ENCODE peak calls at places on chromosomes 6 and 20, in six cellular contexts. G, P, E, D, L and Q are unnamed samples. For H3K27me3, the result is how much of the 10 kb centered on the place peaks cover.

GRCh38 chr20:23022849-23023248 is 12.3 kb upstream of the SSTR4 start:
- DNase-seq in G (no peak), P (no peak), E (no peak), D (no peak), L (no peak), Q (no peak)

GRCh38 chr6:80622641-80623040 is 516.2 kb downstream of the BCKDHB start:
- DNase-seq in G (no peak), P (no peak), E (no peak), D (no peak), L (no peak), Q (peak)

GRCh38 chr20:53559816-53560215 is 33.8 kb downstream of the ZNF217 start:
- DNase-seq in G (peak), P (no peak), E (no peak), D (no peak), L (no peak), Q (no peak)

GRCh38 chr20:9978395-9979004 is 56.3 kb upstream of the ANKEF1 start:
- DNase-seq in G (peak), P (peak), E (no peak), D (peak), L (peak), Q (peak)

GRCh38 chr20:17571967-17572638 is 2.2 kb downstream of the DSTN start:
- DNase-seq in G (no peak), P (no peak), E (no peak), D (no peak), L (no peak), Q (no peak)

GRCh38 chr6:15400572-15401004 is 154.7 kb downstream of the JARID2 start:
- DNase-seq in G (peak), P (peak), E (no peak), D (peak), L (no peak), Q (no peak)

GRCh38 chr6:150719099-150719767 is 119.5 kb downstream of the PLEKHG1 start:
- DNase-seq in G (peak), P (no peak), E (no peak), D (no peak), L (no peak), Q (no peak)

GRCh38 chr20:235891-236290 is 8.8 kb downstream of the DEFB129 start:
- DNase-seq in G (no peak), P (no peak), E (no peak), D (no peak), L (no peak), Q (no peak)

GRCh38 chr20:55160022-55160421 is 684.6 kb downstream of the DOK5 start:
- DNase-seq in G (no peak), P (no peak), E (no peak), D (no peak), L (no peak), Q (no peak)

GRCh38 chr6:106145741-106146227 is 59.6 kb downstream of the PRDM1 start:
- DNase-seq in G (peak), P (peak), E (no peak), D (no peak), L (no peak), Q (no peak)

GRCh38 chr6:22929228-22929627 is 359.9 kb downstream of the HDGFL1 start:
- DNase-seq in G (no peak), P (no peak), E (no peak), D (no peak), L (no peak), Q (no peak)

GRCh38 chr20:50659975-50660670 is 31.2 kb downstream of the RIPOR3 start:
- DNase-seq in G (no peak), P (no peak), E (no peak), D (no peak), L (no peak), Q (no peak)

GRCh38 chr20:50664248-50664647 is 27.1 kb downstream of the RIPOR3 start:
- DNase-seq in G (no peak), P (no peak), E (no peak), D (peak), L (no peak), Q (no peak)

GRCh38 chr20:50658804-50659380 is 32.5 kb downstream of the RIPOR3 start:
- DNase-seq in G (no peak), P (no peak), E (no peak), D (no peak), L (no peak), Q (no peak)

GRCh38 chr20:50666709-50667310 is 24.5 kb downstream of the RIPOR3 start:
- DNase-seq in G (no peak), P (no peak), E (no peak), D (no peak), L (no peak), Q (peak)

GRCh38 chr20:50663095-50663821 is 28.1 kb downstream of the RIPOR3 start:
- DNase-seq in G (no peak), P (peak), E (peak), D (no peak), L (no peak), Q (peak)
- H2AK5ac ChIP-seq in G (peak), P (no peak), E (no peak), D (peak), L (no peak), Q (no peak)

GRCh38 chr6:12909828-12910227 is 193.3 kb downstream of the PHACTR1 start:
- DNase-seq in G (no peak), P (no peak), E (no peak), D (no peak), L (no peak), Q (no peak)
- H3K27me3 ChIP-seq in G (under half), P (under half), E (under half), D (under half), L (under half), Q (under half)

DNA sequence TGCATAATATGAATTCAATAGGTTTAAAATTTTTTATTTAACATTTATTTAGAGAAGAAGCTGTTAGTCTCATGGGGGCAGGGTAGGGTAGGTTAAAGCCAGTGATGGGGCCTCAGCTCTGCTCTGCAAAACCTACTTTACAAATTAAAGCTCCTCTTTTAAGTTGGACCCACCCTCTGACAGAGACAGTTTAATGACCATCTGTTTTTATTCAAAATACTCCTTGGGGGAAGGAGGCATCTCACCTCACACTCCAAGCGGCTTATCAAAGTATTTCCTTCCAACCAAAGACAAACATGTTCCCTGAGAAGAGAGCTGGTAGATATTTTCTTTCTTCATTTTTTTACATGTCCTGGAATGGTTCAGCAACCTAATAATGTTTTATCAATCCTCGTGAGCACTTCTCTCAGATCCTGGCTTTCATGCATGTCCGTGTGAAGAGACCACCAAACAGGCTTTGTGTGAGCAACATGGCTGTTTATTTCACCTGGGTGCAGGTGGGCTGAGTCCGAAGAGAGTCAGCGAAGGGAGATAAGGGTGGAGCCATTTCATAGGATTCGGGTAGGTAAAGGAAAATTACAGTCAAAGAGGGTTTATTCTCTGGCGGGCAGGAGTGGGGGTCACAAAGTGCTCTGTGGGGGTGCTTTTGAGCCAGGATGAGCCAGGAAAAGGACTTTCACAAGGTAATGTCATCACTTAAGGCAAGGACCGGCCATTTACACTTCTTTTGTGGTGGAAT is 184.7 kb downstream of the GJA1 start:
- DNase-seq in G (no peak), P (peak), E (peak), D (no peak), L (no peak), Q (no peak)
- H2AK5ac ChIP-seq in G (no peak), P (no peak), E (peak), D (no peak), L (no peak), Q (no peak)

GRCh38 chr6:6005467-6006427 is 978 bp downstream of the NRN1 start:
- DNase-seq in G (no peak), P (peak), E (no peak), D (no peak), L (no peak), Q (no peak)
- H3K27me3 ChIP-seq in G (half or more), P (half or more), E (half or more), D (half or more), L (under half), Q (half or more)

GRCh38 chr6:118327237-118327636 is 220.9 kb upstream of the PLN start:
- DNase-seq in G (no peak), P (no peak), E (no peak), D (no peak), L (no peak), Q (no peak)
- H2AK5ac ChIP-seq in G (no peak), P (no peak), E (no peak), D (no peak), L (no peak), Q (no peak)

GRCh38 chr20:57990396-57990987 is 238.0 kb downstream of the ANKRD60 start:
- DNase-seq in G (no peak), P (no peak), E (no peak), D (no peak), L (no peak), Q (no peak)
- H3K27me3 ChIP-seq in G (under half), P (under half), E (under half), D (under half), L (under half), Q (under half)

GRCh38 chr6:148790404-148790803 is 43.6 kb downstream of the UST start:
- DNase-seq in G (no peak), P (no peak), E (no peak), D (no peak), L (no peak), Q (no peak)
- H2AK5ac ChIP-seq in G (no peak), P (no peak), E (no peak), D (no peak), L (no peak), Q (no peak)

GRCh38 chr6:137750284-137750683 is 116.8 kb upstream of the TNFAIP3 start:
- DNase-seq in G (no peak), P (no peak), E (no peak), D (no peak), L (no peak), Q (no peak)
- H3K27me3 ChIP-seq in G (under half), P (under half), E (under half), D (under half), L (under half), Q (under half)

GRCh38 chr6:148852688-148853087 is 105.9 kb downstream of the UST start:
- DNase-seq in G (no peak), P (no peak), E (no peak), D (no peak), L (no peak), Q (no peak)
- H2AK5ac ChIP-seq in G (no peak), P (no peak), E (no peak), D (no peak), L (no peak), Q (no peak)

GRCh38 chr20:62649140-62649539 is 6.8 kb downstream of the SLCO4A1 start:
- DNase-seq in G (no peak), P (no peak), E (no peak), D (no peak), L (no peak), Q (no peak)

GRCh38 chr20:62646851-62647520 is 4.7 kb downstream of the SLCO4A1 start:
- DNase-seq in G (no peak), P (no peak), E (no peak), D (no peak), L (no peak), Q (no peak)

GRCh38 chr20:62648318-62648995 is 6.2 kb downstream of the SLCO4A1 start:
- DNase-seq in G (no peak), P (no peak), E (no peak), D (no peak), L (no peak), Q (no peak)

GRCh38 chr20:62645613-62646012 is 3.3 kb downstream of the SLCO4A1 start:
- DNase-seq in G (no peak), P (no peak), E (no peak), D (no peak), L (no peak), Q (no peak)

GRCh38 chr20:62647521-62648317 is 5.4 kb downstream of the SLCO4A1 start:
- DNase-seq in G (no peak), P (peak), E (no peak), D (no peak), L (no peak), Q (no peak)
- H3K27me3 ChIP-seq in G (under half), P (under half), E (under half), D (under half), L (under half), Q (under half)